ENCODE peak calls at places on chromosomes 3 and 15, in seven cellular contexts. Z, U, E, N, I, R and B are unnamed samples.
A peak's percentile ranks its signal among the peaks of the same experiment; 100 is the strongest.

GRCh38 chr15:89101302-89102191 is 13.3 kb downstream of the ABHD2 start:
- DNase-seq in I (peak; percentile 97), R (peak; percentile 91), N (peak; percentile 87), Z (peak; percentile 87), E (peak; percentile 93), U (peak; percentile 73), B (peak; percentile 94)

GRCh38 chr15:63678383-63678782 is 81.2 kb downstream of the FBXL22 start:
- DNase-seq in R (no peak), E (no peak), N (no peak), I (no peak), U (no peak), Z (no peak), B (no peak)

GRCh38 chr3:170426240-170426797 is 7.7 kb downstream of the CLDN11 start:
- DNase-seq in E (no peak), R (no peak), Z (no peak), I (no peak), U (no peak), N (no peak), B (no peak)

GRCh38 chr15:57565326-57565725 is 26.4 kb upstream of the MYZAP start:
- DNase-seq in R (no peak), Z (no peak), N (no peak), I (no peak), U (no peak), E (no peak), B (no peak)

GRCh38 chr3:70820397-70820796 is 508.0 kb upstream of the MDFIC2 start:
- DNase-seq in I (no peak), U (no peak), E (no peak), R (no peak), N (no peak), Z (no peak), B (no peak)

GRCh38 chr3:51391566-51392300 is 648 bp downstream of the RBM15B start:
- DNase-seq in I (no peak), E (no peak), U (no peak), R (peak; percentile 85), Z (peak; percentile 39), N (no peak), B (no peak)

GRCh38 chr15:77657629-77658238 is 25.0 kb upstream of the LINGO1 start:
- DNase-seq in R (no peak), N (no peak), U (no peak), Z (no peak), I (no peak), E (no peak), B (no peak)

GRCh38 chr15:26651909-26652308 is 121.0 kb downstream of the GABRB3 start:
- DNase-seq in I (no peak), Z (no peak), R (no peak), N (no peak), E (no peak), U (no peak), B (no peak)

GRCh38 chr3:14592836-14593235 is 52.7 kb upstream of the GRIP2 start:
- DNase-seq in R (no peak), U (no peak), I (no peak), E (no peak), N (no peak), Z (no peak), B (no peak)

GRCh38 chr3:192845196-192845855 is 72.3 kb downstream of the MB21D2 start:
- DNase-seq in U (no peak), E (no peak), Z (no peak), I (no peak), N (no peak), R (no peak), B (no peak)

GRCh38 chr3:52526151-52526561 is 7.5 kb downstream of the NT5DC2 start:
- DNase-seq in I (no peak), Z (peak; percentile 24), N (no peak), U (no peak), E (peak; percentile 53), R (peak; percentile 43), B (peak; percentile 40)

GRCh38 chr3:52528596-52529375 is 4.9 kb downstream of the NT5DC2 start:
- DNase-seq in N (no peak), I (no peak), Z (peak; percentile 14), U (no peak), E (peak; percentile 66), R (peak; percentile 76), B (no peak)

GRCh38 chr3:52529376-52530333 is 4.0 kb downstream of the NT5DC2 start:
- DNase-seq in Z (peak; percentile 22), R (peak; percentile 71), I (no peak), U (no peak), E (peak; percentile 68), N (no peak), B (no peak)

GRCh38 chr3:52527039-52527731 is 6.5 kb downstream of the NT5DC2 start:
- DNase-seq in R (peak; percentile 70), N (no peak), Z (peak; percentile 14), U (no peak), I (no peak), E (peak; percentile 64), B (no peak)

DNA sequence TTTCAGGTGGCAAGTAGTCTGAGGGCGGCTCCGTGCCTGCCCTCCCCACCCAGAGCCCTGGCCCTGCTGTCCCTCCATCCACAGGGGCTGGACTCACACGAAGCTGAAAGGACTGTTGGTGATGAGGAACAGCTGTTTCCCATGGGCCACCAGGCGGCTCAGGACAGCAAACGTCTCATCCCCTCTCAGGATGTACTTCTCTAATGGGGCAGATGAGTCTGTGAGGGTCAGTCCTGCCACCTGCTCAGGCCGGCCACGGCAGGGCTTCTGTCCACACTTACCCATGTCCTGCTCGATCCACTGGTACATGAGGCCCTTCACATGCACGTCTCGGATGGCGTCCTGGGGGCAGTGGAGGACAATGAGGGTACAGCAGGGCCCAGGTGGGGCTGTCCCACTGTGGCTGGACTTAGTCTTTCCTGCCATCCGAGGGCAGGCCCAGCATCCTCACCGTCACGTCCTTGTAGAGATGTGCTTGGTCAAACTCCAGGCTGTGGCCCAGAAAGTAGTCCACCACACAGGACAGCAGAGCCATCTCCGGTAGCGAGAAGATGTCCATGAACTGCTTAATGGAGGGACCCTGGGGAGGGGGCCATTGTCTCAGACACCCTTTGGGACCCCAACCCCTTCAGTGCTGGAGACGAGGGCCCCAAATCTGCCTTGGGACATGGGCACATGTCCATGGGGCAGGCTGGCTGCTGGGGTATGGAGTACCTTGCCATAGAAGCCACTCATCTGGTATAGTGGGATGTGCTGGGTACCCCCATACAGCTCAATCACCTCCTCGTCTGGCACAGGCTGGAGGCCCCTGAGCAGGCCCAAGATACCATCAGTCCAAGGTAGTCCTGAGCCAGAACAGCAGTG is 5.7 kb downstream of the NT5DC2 start:
- DNase-seq in R (peak; percentile 69), Z (peak; percentile 9), I (no peak), N (no peak), E (peak; percentile 58), U (no peak), B (no peak)
- H3K27ac ChIP-seq in R (no peak overlapping the region), Z (no peak overlapping the region), I (no peak overlapping the region), N (no peak overlapping the region), E (no peak overlapping the region), U (no peak overlapping the region), B (no peak overlapping the region)

DNA sequence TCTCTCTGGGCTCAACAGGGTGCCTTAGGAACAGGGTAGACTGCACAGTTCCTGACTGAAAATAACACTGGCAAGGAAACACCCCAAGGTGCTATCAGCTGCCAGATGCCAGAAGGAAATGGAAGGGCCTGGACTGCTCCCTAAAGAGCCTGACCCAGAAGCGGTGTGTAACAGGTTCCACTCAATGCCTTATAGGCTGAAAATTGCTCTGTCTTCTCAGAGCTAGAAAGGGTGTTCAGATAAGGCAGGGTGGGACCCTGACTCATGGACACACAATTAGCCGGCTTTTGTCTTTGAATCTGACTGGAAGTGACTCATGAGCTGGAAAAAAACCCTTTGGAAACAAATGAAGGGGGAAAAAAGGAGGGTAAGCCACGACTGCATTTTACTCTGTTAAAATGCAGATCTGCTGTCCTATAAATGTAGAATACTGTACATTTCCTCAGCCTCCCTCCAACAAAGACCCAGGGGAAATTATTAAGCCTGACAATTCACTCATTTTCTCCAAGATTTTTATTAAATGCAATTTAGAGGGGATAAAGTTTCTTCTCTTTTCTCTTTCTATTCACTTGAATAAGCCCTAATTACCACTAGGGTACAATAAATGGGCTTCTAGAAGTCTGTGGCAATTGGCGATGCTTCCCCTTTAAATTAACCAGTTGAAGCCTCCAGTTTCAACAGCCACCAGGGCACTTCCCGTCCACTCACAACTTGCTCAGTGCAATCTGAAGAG is 160.2 kb upstream of the TBL1XR1 start:
- DNase-seq in E (no peak), I (peak; percentile 44), Z (peak; percentile 58), R (no peak), U (no peak), N (peak; percentile 97), B (peak; percentile 80)
- H3K27ac ChIP-seq in E (peak overlapping the region; percentile 91), I (peak overlapping the region; percentile 89), Z (peak overlapping the region; percentile 82), R (peak overlapping the region; percentile 91), U (peak overlapping the region; percentile 88), N (peak overlapping the region; percentile 97), B (peak overlapping the region; percentile 98)

DNA sequence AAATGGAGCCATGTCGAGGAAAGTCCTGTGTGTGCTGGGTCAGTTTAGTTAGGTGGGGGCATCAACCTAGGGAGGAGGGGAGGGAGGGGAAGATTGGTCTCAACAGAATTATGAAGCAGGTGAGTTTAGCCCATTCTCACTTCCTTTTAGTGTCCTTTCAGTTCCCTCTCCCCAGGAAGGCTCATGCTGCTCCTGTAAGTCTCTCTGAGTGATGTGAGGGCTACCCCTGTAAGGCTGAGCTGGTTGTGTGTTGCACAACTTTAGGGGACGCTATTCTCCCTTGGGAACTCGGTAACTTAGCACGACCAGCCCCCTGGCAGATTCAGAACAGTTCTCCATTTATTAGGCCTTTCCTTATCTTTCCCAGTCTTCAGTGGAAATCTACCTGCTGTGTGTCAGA is 21.2 kb downstream of the IL5RA start:
- DNase-seq in U (no peak), I (no peak), N (no peak), Z (no peak), R (no peak), E (no peak), B (no peak)
- H3K27ac ChIP-seq in U (no peak overlapping the region), I (no peak overlapping the region), N (no peak overlapping the region), Z (no peak overlapping the region), R (no peak overlapping the region), E (no peak overlapping the region), B (no peak overlapping the region)

GRCh38 chr3:10843378-10843777 is 27.4 kb downstream of the SLC6A11 start:
- DNase-seq in R (no peak), E (no peak), I (no peak), Z (no peak), U (no peak), N (no peak), B (no peak)

GRCh38 chr3:10846657-10846975 is 30.6 kb downstream of the SLC6A11 start:
- DNase-seq in U (no peak), N (no peak), R (no peak), E (no peak), I (no peak), Z (no peak), B (no peak)

GRCh38 chr3:10848261-10848660 is 32.2 kb downstream of the SLC6A11 start:
- DNase-seq in N (no peak), U (no peak), R (no peak), I (no peak), Z (no peak), E (no peak), B (peak; percentile 29)

GRCh38 chr3:10845839-10846656 is 30.0 kb downstream of the SLC6A11 start:
- DNase-seq in U (no peak), N (no peak), R (no peak), I (no peak), Z (no peak), E (no peak), B (no peak)

DNA sequence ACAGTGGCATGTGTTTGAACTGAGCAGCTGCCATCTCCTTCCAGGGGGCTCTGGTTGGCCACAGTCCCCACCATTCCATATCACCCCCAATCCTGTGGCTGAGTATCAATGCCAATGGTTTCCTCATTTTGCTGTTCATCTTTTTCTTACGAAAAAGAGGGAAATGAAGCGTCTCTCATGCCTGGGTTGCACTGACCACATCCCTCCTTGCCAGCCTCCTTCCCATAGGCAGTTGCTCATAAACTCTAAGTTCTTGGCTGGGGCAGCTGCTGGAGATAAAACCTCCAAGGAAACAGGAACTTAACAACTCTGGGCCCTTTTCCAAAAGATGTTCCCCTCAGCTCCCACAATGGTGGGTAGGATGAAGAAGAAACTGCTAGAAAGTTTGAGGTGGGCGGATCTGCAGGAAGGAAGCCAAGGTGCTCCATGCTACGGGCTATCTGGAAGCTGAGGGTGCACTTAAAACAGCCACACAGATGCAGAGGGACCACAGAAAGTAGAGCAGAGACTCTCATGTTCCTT is 29.3 kb downstream of the SLC6A11 start:
- DNase-seq in I (no peak), R (no peak), E (no peak), N (no peak), U (peak; percentile 21), Z (no peak), B (no peak)
- H3K27ac ChIP-seq in I (no peak overlapping the region), R (no peak overlapping the region), E (no peak overlapping the region), N (no peak overlapping the region), U (no peak overlapping the region), Z (no peak overlapping the region), B (no peak overlapping the region)